ENCODE peak calls at places on chromosomes 12 and 14, in eight cellular contexts. P is K562, M is GM12878, F is GM23338, H is upper lobe of left lung, L is HCT116, Y is Panc1, V is HepG2. Q is an unnamed sample.

GRCh38 chr12:67415473-67415872 is 146.3 kb downstream of the CAND1 start:
- ATAC-seq in P (peak), M (no peak), F (peak), H (no peak), L (peak), Y (no peak), V (peak), Q (no peak)

GRCh38 chr14:46054526-46054925 is 597.1 kb downstream of the RPL10L start:
- ATAC-seq in P (no peak), M (no peak), F (no peak), H (no peak), L (no peak), Y (no peak), V (no peak), Q (no peak)

GRCh38 chr14:25400607-25401206 is 350.8 kb upstream of the STXBP6 start:
- ATAC-seq in P (no peak), M (peak), F (peak), H (no peak), L (no peak), Y (no peak), V (peak), Q (no peak)

GRCh38 chr14:68495101-68495637 is 297.7 kb downstream of the ZFP36L1 start:
- ATAC-seq in P (no peak), M (peak), F (no peak), H (peak), L (no peak), Y (no peak), V (no peak), Q (peak)

GRCh38 chr14:66087231-66087630 is 398.9 kb upstream of the CCDC196 start:
- ATAC-seq in P (no peak), M (no peak), F (no peak), H (no peak), L (no peak), Y (no peak), V (no peak), Q (no peak)

GRCh38 chr12:8823565-8824300 is 1.3 kb downstream of the A2ML1 start:
- ATAC-seq in P (peak), M (no peak), F (peak), H (no peak), L (peak), Y (no peak), V (peak), Q (peak)

GRCh38 chr12:19712041-19712440 is 272.7 kb downstream of the AEBP2 start:
- ATAC-seq in P (no peak), M (no peak), F (no peak), H (no peak), L (peak), Y (no peak), V (no peak), Q (no peak)

GRCh38 chr12:131035268-131035681 is 81.6 kb downstream of the ADGRD1 start:
- ATAC-seq in P (no peak), M (no peak), F (no peak), H (no peak), L (no peak), Y (no peak), V (no peak), Q (no peak)

GRCh38 chr12:127133675-127134335 is 1133.2 kb upstream of the TMEM132C start:
- ATAC-seq in P (no peak), M (no peak), F (no peak), H (no peak), L (peak), Y (no peak), V (no peak), Q (no peak)

GRCh38 chr12:6699989-6700645 is 498 bp downstream of the PIANP start:
- ATAC-seq in P (peak), M (no peak), F (peak), H (no peak), L (no peak), Y (peak), V (peak), Q (peak)

GRCh38 chr12:110995016-110995415 is 74.6 kb upstream of the MYL2 start:
- ATAC-seq in P (no peak), M (no peak), F (no peak), H (peak), L (no peak), Y (no peak), V (no peak), Q (no peak)

GRCh38 chr12:26156996-26157395 is 32.2 kb upstream of the BHLHE41 start:
- ATAC-seq in P (no peak), M (peak), F (no peak), H (no peak), L (no peak), Y (no peak), V (no peak), Q (no peak)

GRCh38 chr12:12612403-12612802 is 727 bp downstream of the CREBL2 start:
- ATAC-seq in P (peak), M (peak), F (peak), H (no peak), L (peak), Y (peak), V (peak), Q (no peak)

GRCh38 chr12:46269429-46270241 is 792 bp upstream of the SLC38A1 start:
- ATAC-seq in P (no peak), M (peak), F (peak), H (peak), L (peak), Y (peak), V (peak), Q (no peak)

GRCh38 chr14:93729993-93730392 is 58.3 kb downstream of the PRIMA1 start:
- ATAC-seq in P (no peak), M (peak), F (no peak), H (no peak), L (peak), Y (no peak), V (no peak), Q (no peak)

GRCh38 chr14:67680121-67680602 is 5.7 kb upstream of the VTI1B start:
- ATAC-seq in P (peak), M (peak), F (no peak), H (no peak), L (no peak), Y (no peak), V (no peak), Q (no peak)

GRCh38 chr12:63151061-63151897 is at the start of gene AVPR1A:
- ATAC-seq in P (no peak), M (no peak), F (peak), H (no peak), L (peak), Y (peak), V (peak), Q (peak)

GRCh38 chr12:119202121-119202527 is 23.4 kb downstream of the HSPB8 start:
- ATAC-seq in P (no peak), M (no peak), F (peak), H (peak), L (no peak), Y (no peak), V (no peak), Q (no peak)

GRCh38 chr14:92692822-92693226 is 55.6 kb downstream of the LGMN start:
- ATAC-seq in P (no peak), M (peak), F (no peak), H (peak), L (no peak), Y (no peak), V (no peak), Q (peak)
- TF ChIP-seq POLR2AphosphoS5 in P (no peak), M (no peak), F (no peak), H (no peak), L (no peak), Y (no peak), V (no peak), Q (peak)

GRCh38 chr12:851343-851742 is 98.2 kb downstream of the RAD52 start:
- ATAC-seq in P (no peak), M (no peak), F (no peak), H (no peak), L (no peak), Y (no peak), V (no peak), Q (no peak)
- H3K27ac ChIP-seq in P (no peak), M (no peak), F (no peak), H (peak), L (no peak), Y (no peak), V (no peak), Q (peak)

GRCh38 chr14:50333010-50333409 is 20.9 kb downstream of the DMAC2L start:
- ATAC-seq in P (no peak), M (no peak), F (no peak), H (no peak), L (no peak), Y (no peak), V (no peak), Q (peak)
- TF ChIP-seq POLR2AphosphoS5 in P (no peak), M (no peak), F (no peak), H (peak), L (no peak), Y (no peak), V (no peak), Q (no peak)

GRCh38 chr12:31388713-31389112 is 62.8 kb upstream of the SINHCAF start:
- ATAC-seq in P (no peak), M (no peak), F (no peak), H (no peak), L (no peak), Y (no peak), V (no peak), Q (no peak)
- H3K27ac ChIP-seq in P (no peak), M (no peak), F (peak), H (no peak), L (no peak), Y (no peak), V (no peak), Q (no peak)

DNA sequence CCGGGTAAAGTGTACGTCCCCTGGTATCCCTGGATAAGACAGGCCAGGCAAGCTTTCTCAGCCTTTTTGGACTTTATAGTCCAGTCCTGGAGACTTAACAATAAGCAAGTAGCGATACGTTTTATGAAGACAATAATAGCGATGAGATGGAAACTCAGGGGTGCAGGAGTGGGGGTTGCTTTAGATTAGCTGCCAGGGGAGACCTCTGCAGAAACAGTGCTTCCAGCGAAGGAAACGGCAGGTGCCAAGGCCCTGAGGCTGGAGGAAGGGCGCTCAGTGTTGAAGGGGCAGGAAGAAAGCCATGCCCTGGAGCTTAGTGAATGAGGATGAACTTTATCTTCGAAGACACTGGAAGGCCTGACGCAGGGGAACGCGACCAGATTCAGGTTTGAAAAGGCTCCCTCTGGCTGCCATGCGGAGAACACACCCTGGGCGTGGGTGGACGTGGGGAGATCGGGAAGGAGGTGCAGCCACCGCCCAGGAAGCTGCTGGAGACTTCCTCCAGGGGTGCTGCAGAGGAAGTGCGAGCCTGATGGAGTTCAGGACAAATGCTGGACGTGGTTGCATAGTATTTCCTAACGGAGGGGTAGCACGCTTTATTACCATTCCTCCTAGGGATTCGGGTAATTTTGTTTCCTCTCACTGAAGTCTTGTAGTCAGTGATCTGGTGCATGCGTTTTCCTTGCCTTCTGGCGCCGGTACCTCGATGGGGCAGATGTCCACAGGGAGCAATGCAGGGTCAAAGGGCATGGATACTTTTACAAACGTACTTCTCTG is 26.1 kb upstream of the UBC start:
- ATAC-seq in P (peak), M (peak), F (peak), H (peak), L (peak), Y (peak), V (peak), Q (peak)
- TF ChIP-seq POLR2AphosphoS5 in P (no peak), M (peak), F (no peak), H (peak), L (peak), Y (peak), V (peak), Q (peak)

GRCh38 chr12:49947593-49948226 is 2.8 kb upstream of the AQP2 start:
- ATAC-seq in P (no peak), M (no peak), F (no peak), H (no peak), L (no peak), Y (no peak), V (no peak), Q (no peak)

GRCh38 chr12:49946086-49946485 is 4.5 kb upstream of the AQP2 start:
- ATAC-seq in P (no peak), M (no peak), F (peak), H (no peak), L (peak), Y (no peak), V (no peak), Q (no peak)

GRCh38 chr12:49945394-49946080 is 5.0 kb upstream of the AQP2 start:
- ATAC-seq in P (peak), M (peak), F (peak), H (peak), L (peak), Y (peak), V (peak), Q (peak)

GRCh38 chr12:49944718-49945117 is 5.8 kb upstream of the AQP2 start:
- ATAC-seq in P (no peak), M (no peak), F (no peak), H (no peak), L (no peak), Y (no peak), V (no peak), Q (no peak)

DNA sequence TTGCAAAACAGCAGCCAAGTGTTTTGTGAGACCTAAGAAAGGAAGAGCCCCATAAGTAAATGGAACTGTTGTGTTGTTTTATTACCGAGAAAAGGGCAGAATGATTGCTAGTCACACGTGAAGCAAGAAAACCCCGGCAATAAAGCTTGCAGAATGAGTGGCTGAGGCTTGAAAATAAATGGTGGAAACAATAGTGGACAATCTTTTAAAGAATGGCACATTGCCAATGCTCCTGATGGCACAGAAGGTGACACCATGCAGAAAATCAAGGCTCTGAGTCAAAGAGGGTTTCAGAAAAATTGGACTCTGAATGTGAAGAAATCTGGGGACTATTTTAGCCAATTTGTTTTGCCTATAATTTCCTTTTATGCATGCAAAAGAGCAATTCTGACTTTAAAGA is 4.0 kb upstream of the AQP2 start:
- ATAC-seq in P (no peak), M (no peak), F (no peak), H (no peak), L (no peak), Y (no peak), V (no peak), Q (no peak)
- H3K27ac ChIP-seq in P (no peak), M (no peak), F (no peak), H (no peak), L (no peak), Y (peak), V (no peak), Q (no peak)

GRCh38 chr14:103074699-103075341 is 9.2 kb upstream of the LBHD2 start:
- ATAC-seq in P (peak), M (peak), F (peak), H (peak), L (peak), Y (peak), V (peak), Q (peak)

GRCh38 chr14:103078420-103078749 is 5.6 kb upstream of the LBHD2 start:
- ATAC-seq in P (peak), M (peak), F (peak), H (peak), L (peak), Y (no peak), V (peak), Q (no peak)

GRCh38 chr14:103073876-103074698 is 9.9 kb upstream of the LBHD2 start:
- ATAC-seq in P (no peak), M (peak), F (no peak), H (no peak), L (no peak), Y (no peak), V (peak), Q (no peak)

GRCh38 chr14:103081951-103082350 is 2.1 kb upstream of the LBHD2 start:
- ATAC-seq in P (no peak), M (no peak), F (no peak), H (no peak), L (no peak), Y (no peak), V (no peak), Q (no peak)

DNA sequence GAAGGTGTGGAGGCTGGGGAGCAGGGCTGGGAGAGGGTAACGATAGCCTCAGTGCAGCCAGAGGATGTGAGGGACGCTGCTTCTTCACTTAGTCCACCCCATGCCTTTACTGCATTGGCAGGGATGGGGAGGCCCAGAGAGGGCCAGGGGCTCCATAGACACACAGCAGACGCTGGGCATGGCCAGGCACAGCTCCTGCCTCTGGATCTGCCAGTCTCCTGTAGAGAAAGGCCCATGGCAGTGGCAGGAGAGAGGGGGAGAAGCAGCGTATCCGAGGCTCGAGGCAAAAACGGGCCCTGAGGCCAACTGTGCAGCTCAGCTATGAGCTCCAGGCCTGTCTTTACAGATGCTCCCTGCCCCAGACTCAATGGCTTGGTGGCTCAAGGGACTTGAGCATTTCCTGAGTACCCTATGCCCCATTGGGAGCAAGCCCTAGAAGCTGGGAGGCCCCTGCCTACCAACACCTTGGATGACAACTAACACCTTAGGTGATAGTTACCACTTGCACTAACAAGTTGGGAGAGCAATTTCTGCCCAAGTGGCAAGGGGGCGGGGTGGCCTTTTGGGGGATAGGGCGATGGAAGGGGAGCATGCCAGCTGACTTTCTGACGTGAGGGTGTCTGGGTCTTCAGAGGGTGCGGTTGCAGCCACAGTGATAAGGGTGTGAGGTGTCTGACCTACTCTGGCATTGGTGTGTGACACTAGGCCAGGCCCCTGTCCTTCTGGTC is 5.0 kb upstream of the LBHD2 start:
- ATAC-seq in P (no peak), M (no peak), F (no peak), H (no peak), L (no peak), Y (no peak), V (no peak), Q (no peak)
- TF ChIP-seq POLR2AphosphoS5 in P (no peak), M (no peak), F (no peak), H (no peak), L (no peak), Y (no peak), V (no peak), Q (no peak)

GRCh38 chr12:105741786-105742566 is 396.8 kb downstream of the NUAK1 start:
- ATAC-seq in P (no peak), M (no peak), F (no peak), H (no peak), L (no peak), Y (no peak), V (no peak), Q (peak)

GRCh38 chr12:105740337-105740736 is 398.4 kb downstream of the NUAK1 start:
- ATAC-seq in P (no peak), M (no peak), F (peak), H (no peak), L (no peak), Y (no peak), V (no peak), Q (no peak)

GRCh38 chr12:105736498-105736897 is 402.3 kb downstream of the NUAK1 start:
- ATAC-seq in P (no peak), M (no peak), F (peak), H (no peak), L (peak), Y (no peak), V (no peak), Q (no peak)

GRCh38 chr12:105740970-105741725 is 397.6 kb downstream of the NUAK1 start:
- ATAC-seq in P (no peak), M (no peak), F (no peak), H (no peak), L (no peak), Y (no peak), V (no peak), Q (no peak)

GRCh38 chr12:105738036-105738435 is 400.7 kb downstream of the NUAK1 start:
- ATAC-seq in P (no peak), M (no peak), F (no peak), H (peak), L (no peak), Y (no peak), V (no peak), Q (peak)
- H3K27ac ChIP-seq in P (no peak), M (no peak), F (no peak), H (peak), L (no peak), Y (no peak), V (no peak), Q (no peak)

GRCh38 chr14:84785997-84786396 is 743.9 kb upstream of the FLRT2 start:
- ATAC-seq in P (no peak), M (no peak), F (no peak), H (no peak), L (no peak), Y (no peak), V (no peak), Q (no peak)
- TF ChIP-seq POLR2AphosphoS5 in P (no peak), M (no peak), F (no peak), H (no peak), L (no peak), Y (no peak), V (no peak), Q (no peak)